ENCODE peak calls at places on chromosomes 1 and 21, in nine cellular contexts. C, N, P, L, D, Z, J, H and T are unnamed samples.

GRCh38 chr1:161182214-161182613 is 4.9 kb upstream of the B4GALT3 start:
- DNase-seq in C (no peak), N (peak), P (peak), L (peak), D (no peak), Z (no peak), J (no peak), H (no peak), T (no peak)

GRCh38 chr1:69671363-69672010 is 103.8 kb downstream of the LRRC7 start:
- DNase-seq in C (no peak), N (no peak), P (no peak), L (peak), D (no peak), Z (no peak), J (no peak), H (no peak), T (no peak)

GRCh38 chr21:26093094-26093493 is 77.5 kb downstream of the APP start:
- DNase-seq in C (no peak), N (peak), P (no peak), L (peak), D (no peak), Z (no peak), J (no peak), H (no peak), T (no peak)

GRCh38 chr1:229392936-229393335 is 41.0 kb downstream of the ACTA1 start:
- DNase-seq in C (no peak), N (no peak), P (no peak), L (no peak), D (no peak), Z (no peak), J (no peak), H (no peak), T (no peak)

GRCh38 chr1:208238710-208239517 is 5.3 kb downstream of the PLXNA2 start:
- DNase-seq in C (no peak), N (peak), P (peak), L (peak), D (no peak), Z (peak), J (no peak), H (no peak), T (no peak)

GRCh38 chr1:93777255-93777654 is 95.6 kb upstream of the BCAR3 start:
- DNase-seq in C (no peak), N (no peak), P (no peak), L (no peak), D (no peak), Z (no peak), J (no peak), H (no peak), T (no peak)

GRCh38 chr1:154501423-154502065 is 475 bp upstream of the TDRD10 start:
- DNase-seq in C (peak), N (no peak), P (peak), L (peak), D (peak), Z (peak), J (no peak), H (no peak), T (peak)

GRCh38 chr1:164588388-164589341 is 29.7 kb downstream of the PBX1 start:
- DNase-seq in C (peak), N (no peak), P (no peak), L (peak), D (no peak), Z (peak), J (peak), H (no peak), T (no peak)

GRCh38 chr1:152037920-152038658 is 1.3 kb upstream of the S100A11 start:
- DNase-seq in C (no peak), N (no peak), P (peak), L (no peak), D (no peak), Z (no peak), J (no peak), H (peak), T (no peak)

GRCh38 chr1:182391362-182392044 is at the start of gene GLUL:
- DNase-seq in C (peak), N (peak), P (peak), L (peak), D (peak), Z (peak), J (peak), H (peak), T (peak)

GRCh38 chr1:230643887-230644286 is 1.6 kb downstream of the COG2 start:
- DNase-seq in C (peak), N (no peak), P (peak), L (peak), D (no peak), Z (no peak), J (no peak), H (peak), T (no peak)

DNA sequence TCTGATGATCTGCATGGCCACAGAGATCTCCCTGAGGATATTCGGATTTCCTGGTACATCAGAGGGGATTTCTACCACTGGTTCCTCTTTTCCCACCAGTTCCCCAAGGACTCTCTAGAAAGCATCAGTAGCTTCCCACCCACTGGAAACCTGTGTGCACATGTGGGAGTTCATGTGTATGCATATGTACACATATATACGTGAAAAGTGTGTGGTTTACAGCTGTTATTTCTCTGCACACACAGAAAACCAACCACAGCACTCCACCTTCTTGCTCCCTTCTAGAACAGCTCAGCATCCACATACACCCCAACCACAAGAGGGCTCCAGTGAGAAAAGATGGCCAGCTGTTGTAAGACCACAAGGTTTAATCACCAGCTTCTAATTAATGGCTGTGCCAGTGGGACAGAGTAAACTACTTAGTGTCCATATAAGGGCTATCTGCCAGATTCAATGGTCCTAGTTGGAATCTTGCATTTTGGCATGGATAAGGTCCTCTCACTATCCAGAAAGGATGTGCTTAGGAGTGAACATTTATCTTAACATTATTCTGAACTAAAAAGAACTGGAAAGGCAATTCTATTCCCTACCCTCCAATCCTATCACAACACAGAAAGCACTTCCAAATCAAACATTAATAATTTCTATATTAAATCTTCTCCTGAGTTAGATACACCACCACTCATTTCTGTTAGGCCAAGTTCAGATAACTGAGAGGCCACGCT is 24.1 kb downstream of the GPR3 start:
- DNase-seq in C (peak), N (peak), P (no peak), L (peak), D (no peak), Z (peak), J (no peak), H (peak), T (no peak)
- TF ChIP-seq CTCF in C (peak), N (peak), P (peak), L (peak), D (no peak), Z (peak), J (peak), H (peak), T (peak)

DNA sequence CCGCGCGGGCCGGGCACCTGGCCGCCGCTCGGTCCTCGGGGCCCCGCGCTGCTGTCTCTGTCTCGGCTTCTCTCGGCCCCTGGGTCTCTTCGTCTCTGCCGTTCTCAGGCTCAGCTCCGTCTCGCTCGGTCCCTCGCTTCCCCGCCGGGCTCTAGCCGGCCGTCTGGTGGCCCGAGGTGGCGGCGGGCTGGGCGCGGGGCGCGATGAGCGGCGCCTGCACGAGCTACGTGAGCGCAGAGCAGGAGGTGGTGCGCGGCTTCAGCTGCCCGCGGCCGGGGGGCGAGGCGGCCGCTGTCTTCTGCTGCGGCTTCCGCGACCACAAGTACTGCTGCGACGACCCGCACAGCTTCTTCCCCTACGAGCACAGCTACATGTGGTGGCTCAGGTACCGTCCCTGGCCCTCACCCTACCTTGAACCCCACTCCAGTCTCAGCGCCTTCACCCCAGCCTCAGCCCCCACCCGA is 355 bp downstream of the SHISAL2A start:
- DNase-seq in C (no peak), N (no peak), P (no peak), L (peak), D (peak), Z (peak), J (peak), H (no peak), T (no peak)
- TF ChIP-seq CTCF in C (no peak), N (no peak), P (no peak), L (no peak), D (no peak), Z (no peak), J (no peak), H (no peak), T (no peak)

DNA sequence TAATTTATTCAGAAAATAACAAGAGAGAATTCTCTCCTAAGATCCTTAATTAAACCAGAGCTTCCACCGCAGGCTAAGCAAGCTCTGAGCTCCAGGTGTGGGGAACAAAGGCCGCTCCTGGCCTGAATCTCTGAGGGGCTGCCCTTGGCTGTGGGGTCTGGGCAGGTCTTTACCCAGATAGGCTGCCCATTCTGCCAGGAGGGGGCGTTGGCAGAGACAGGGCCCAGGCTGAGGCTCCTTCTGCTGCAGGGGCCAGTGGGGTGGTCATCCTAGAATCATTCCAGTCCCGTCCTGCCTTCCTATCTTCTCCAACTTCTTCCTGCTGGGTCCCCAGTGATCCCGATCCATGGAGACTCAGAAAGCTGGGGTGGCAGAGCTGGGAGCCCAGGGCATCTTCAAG is 82.9 kb upstream of the POU3F1 start:
- DNase-seq in C (no peak), N (no peak), P (no peak), L (no peak), D (no peak), Z (no peak), J (no peak), H (no peak), T (no peak)
- TF ChIP-seq CTCF in C (no peak), N (no peak), P (no peak), L (no peak), D (no peak), Z (no peak), J (no peak), H (no peak), T (no peak)

DNA sequence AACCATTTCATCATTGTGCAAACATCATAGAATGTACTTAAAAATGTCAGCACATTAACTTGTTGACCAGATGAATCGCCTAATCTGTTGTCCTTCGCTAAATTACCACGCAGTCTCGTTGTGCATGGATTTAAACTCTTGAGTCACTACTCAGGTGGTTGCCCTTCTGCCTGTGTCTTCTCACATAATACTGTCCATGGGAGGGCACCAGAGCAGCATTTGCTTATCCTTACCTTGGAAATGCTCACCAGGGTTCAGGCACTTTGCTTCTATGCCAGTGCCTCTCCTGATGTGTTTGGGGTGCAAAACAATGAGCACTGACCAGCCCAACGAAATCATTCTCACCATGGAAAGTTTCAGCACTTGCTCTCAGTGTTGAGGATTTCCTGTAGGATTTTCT is 559.9 kb downstream of the RWDD3 start:
- DNase-seq in C (no peak), N (peak), P (no peak), L (peak), D (no peak), Z (no peak), J (no peak), H (peak), T (no peak)
- TF ChIP-seq CTCF in C (no peak), N (no peak), P (no peak), L (no peak), D (no peak), Z (no peak), J (peak), H (no peak), T (no peak)

DNA sequence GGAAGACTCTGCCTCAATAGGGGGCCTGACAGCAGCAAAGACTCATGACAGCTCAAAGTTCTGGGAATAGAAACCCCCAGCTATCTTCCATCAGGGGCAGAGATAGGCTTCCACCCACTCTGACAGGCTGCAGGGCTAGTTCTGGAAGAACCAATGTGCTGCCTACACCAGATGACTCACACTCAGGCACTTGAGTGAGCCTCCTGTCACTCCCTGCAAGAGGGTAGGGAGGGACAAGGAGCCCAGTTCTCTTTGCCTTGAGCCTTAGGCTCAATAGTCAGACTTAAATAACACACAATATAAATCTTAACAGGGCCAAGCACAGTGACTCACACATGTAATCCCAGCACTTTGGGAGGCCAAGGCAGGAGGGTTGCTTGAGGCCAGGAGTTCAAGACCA is 386.4 kb downstream of the HHAT start:
- DNase-seq in C (no peak), N (peak), P (no peak), L (no peak), D (no peak), Z (no peak), J (no peak), H (no peak), T (no peak)
- TF ChIP-seq CTCF in C (no peak), N (no peak), P (no peak), L (no peak), D (no peak), Z (no peak), J (no peak), H (no peak), T (no peak)

GRCh38 chr21:34582506-34583150 is 32.3 kb downstream of the RCAN1 start:
- DNase-seq in C (no peak), N (peak), P (peak), L (peak), D (no peak), Z (peak), J (peak), H (peak), T (no peak)
- TF ChIP-seq CTCF in C (peak), N (peak), P (no peak), L (peak), D (no peak), Z (no peak), J (peak), H (peak), T (no peak)

GRCh38 chr1:119515221-119515620 is 8.2 kb downstream of the HSD3B1 start:
- DNase-seq in C (no peak), N (no peak), P (no peak), L (no peak), D (no peak), Z (no peak), J (no peak), H (no peak), T (no peak)

GRCh38 chr1:119516680-119517079 is 9.7 kb downstream of the HSD3B1 start:
- DNase-seq in C (no peak), N (peak), P (no peak), L (no peak), D (no peak), Z (no peak), J (no peak), H (no peak), T (no peak)
- TF ChIP-seq CTCF in C (no peak), N (peak), P (no peak), L (no peak), D (no peak), Z (peak), J (no peak), H (no peak), T (no peak)